ENCODE peak calls at places on chromosomes 16 and 17, in six cellular contexts. I is IMR-90, J is trophoblast cell, Q is fibroblast of lung, A is neuronal stem cell, S is K562. C is an unnamed sample.

GRCh38 chr16:67716097-67716496 is 3.0 kb downstream of the GFOD2 start:
- DNase-seq in S (no peak), J (no peak), I (no peak), A (no peak), Q (no peak), C (no peak)

GRCh38 chr16:68590201-68590994 is 51.3 kb downstream of the ZFP90 start:
- DNase-seq in A (peak), S (peak), I (peak), J (peak), Q (peak), C (no peak)

GRCh38 chr16:87318158-87318644 is 1.0 kb upstream of the C16orf95 start:
- DNase-seq in A (no peak), J (no peak), Q (peak), S (peak), I (peak), C (peak)

GRCh38 chr17:56367381-56367780 is 214.1 kb downstream of the ANKFN1 start:
- DNase-seq in Q (no peak), I (no peak), A (peak), J (no peak), S (no peak), C (no peak)

GRCh38 chr16:30004424-30004776 is 6.4 kb downstream of the DOC2A start:
- DNase-seq in S (no peak), J (no peak), I (no peak), Q (no peak), A (no peak), C (no peak)

GRCh38 chr16:67283039-67283825 is 3.9 kb downstream of the PLEKHG4 start:
- DNase-seq in S (no peak), Q (no peak), J (no peak), A (no peak), I (peak), C (no peak)

GRCh38 chr17:7413346-7413985 is 5.8 kb downstream of the NLGN2 start:
- DNase-seq in I (peak), Q (no peak), S (no peak), J (no peak), A (no peak), C (no peak)

GRCh38 chr17:55605705-55606104 is 94.5 kb upstream of the SMIM36 start:
- DNase-seq in I (no peak), S (no peak), Q (no peak), J (no peak), A (no peak), C (no peak)

GRCh38 chr16:73956592-73957495 is 339.8 kb upstream of the PSMD7 start:
- DNase-seq in S (peak), A (peak), Q (peak), J (peak), I (peak), C (peak)

GRCh38 chr16:28112908-28113307 is 49.4 kb upstream of the GSG1L start:
- DNase-seq in I (no peak), Q (no peak), A (no peak), J (no peak), S (no peak), C (no peak)

GRCh38 chr17:37792787-37793186 is 47.9 kb upstream of the HNF1B start:
- DNase-seq in S (no peak), A (no peak), I (peak), Q (no peak), J (no peak), C (no peak)

GRCh38 chr17:65587602-65588193 is 26.2 kb upstream of the AXIN2 start:
- DNase-seq in Q (peak), S (no peak), J (no peak), A (no peak), I (no peak), C (no peak)

GRCh38 chr17:31386542-31387075 is 4.9 kb upstream of the RAB11FIP4 start:
- DNase-seq in J (no peak), S (no peak), Q (no peak), A (no peak), I (no peak), C (no peak)

GRCh38 chr16:87424260-87424659 is 32.1 kb downstream of the MAP1LC3B start:
- DNase-seq in A (no peak), S (no peak), I (no peak), J (no peak), Q (no peak), C (no peak)

GRCh38 chr17:81309140-81309858 is 14.2 kb upstream of the SLC38A10 start:
- DNase-seq in S (peak), Q (peak), I (peak), J (peak), A (peak), C (peak)

GRCh38 chr16:58940609-58941008 is 206.5 kb upstream of the GOT2 start:
- DNase-seq in S (no peak), Q (no peak), J (no peak), I (no peak), A (no peak), C (peak)

GRCh38 chr16:74468807-74469511 is 47.7 kb upstream of the CLEC18B start:
- DNase-seq in I (no peak), Q (no peak), J (peak), A (no peak), S (no peak), C (peak)

GRCh38 chr16:56369202-56369601 is 56.1 kb downstream of the AMFR start:
- DNase-seq in J (no peak), A (no peak), I (no peak), S (no peak), Q (no peak), C (no peak)

GRCh38 chr16:89915303-89916232 is 3.1 kb upstream of the MC1R start:
- DNase-seq in A (no peak), J (no peak), S (no peak), I (no peak), Q (no peak), C (no peak)

GRCh38 chr17:21167303-21167702 is 40.5 kb downstream of the DHRS7B start:
- DNase-seq in Q (peak), A (no peak), J (no peak), S (no peak), I (peak), C (no peak)

GRCh38 chr16:69187891-69188451 is 1.0 kb downstream of the SNTB2 start:
- DNase-seq in I (no peak), A (peak), S (peak), J (peak), Q (peak), C (peak)

GRCh38 chr17:37089998-37090397 is 141.2 kb downstream of the AATF start:
- DNase-seq in Q (no peak), S (no peak), I (no peak), A (no peak), J (no peak), C (peak)

GRCh38 chr16:73213761-73214480 is 166.0 kb upstream of the ZFHX3 start:
- DNase-seq in A (no peak), J (no peak), Q (peak), S (no peak), I (peak), C (no peak)

GRCh38 chr17:38464723-38465419 is 36.6 kb downstream of the ARHGAP23 start:
- DNase-seq in I (peak), A (no peak), Q (peak), S (peak), J (no peak), C (no peak)

GRCh38 chr17:74283371-74283673 is 9.3 kb downstream of the DNAI2 start:
- DNase-seq in Q (no peak), J (no peak), I (no peak), A (no peak), S (no peak), C (no peak)

GRCh38 chr16:81446318-81447275 is 2.0 kb downstream of the CMIP start:
- DNase-seq in J (peak), S (peak), Q (no peak), I (peak), A (no peak), C (no peak)

GRCh38 chr17:82016061-82016874 is 6.4 kb downstream of the CENPX start:
- DNase-seq in Q (no peak), S (no peak), J (no peak), A (no peak), I (no peak), C (no peak)

GRCh38 chr16:53495325-53495724 is 7.7 kb downstream of the AKTIP start:
- DNase-seq in A (no peak), I (no peak), Q (no peak), S (no peak), J (no peak), C (no peak)

GRCh38 chr17:66764559-66764958 is 70.4 kb upstream of the CACNG5 start:
- DNase-seq in J (no peak), Q (no peak), I (no peak), S (no peak), A (no peak), C (no peak)

GRCh38 chr16:1690810-1691209 is 12.7 kb downstream of the JPT2 start:
- DNase-seq in I (no peak), A (no peak), S (no peak), J (no peak), Q (no peak), C (no peak)

GRCh38 chr16:1691956-1692355 is 13.9 kb downstream of the JPT2 start:
- DNase-seq in Q (peak), J (peak), I (peak), A (no peak), S (no peak), C (no peak)

GRCh38 chr16:1688807-1689560 is 10.9 kb downstream of the JPT2 start:
- DNase-seq in A (no peak), Q (peak), S (no peak), I (no peak), J (peak), C (no peak)

GRCh38 chr16:1691276-1691675 is 13.2 kb downstream of the JPT2 start:
- DNase-seq in J (peak), A (no peak), I (peak), Q (peak), S (no peak), C (no peak)

DNA sequence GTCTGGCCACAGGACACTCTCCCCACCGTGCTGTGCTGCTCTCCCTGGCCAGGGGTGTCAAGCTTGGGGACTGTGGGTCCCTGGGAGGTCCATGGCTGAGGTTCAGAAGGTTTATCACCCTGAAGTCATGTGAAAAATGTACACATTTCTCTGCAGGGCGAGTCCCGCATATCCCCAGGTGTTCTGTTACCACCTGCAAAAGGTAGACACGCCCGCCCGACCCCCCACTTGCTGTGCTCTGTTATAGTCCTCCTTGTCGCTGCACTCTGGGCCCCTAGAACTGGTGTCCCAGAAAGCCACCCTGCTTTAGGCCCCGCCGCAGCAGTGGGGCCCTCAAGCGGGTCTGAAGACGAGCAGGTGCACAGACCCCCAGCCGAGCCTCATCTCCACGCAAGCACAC is 11.8 kb downstream of the JPT2 start:
- DNase-seq in I (no peak), J (peak), Q (no peak), A (no peak), S (no peak), C (no peak)
- H3K4me2 ChIP-seq in I (no peak), J (no peak), Q (no peak), A (no peak), S (no peak), C (no peak)

GRCh38 chr17:62824290-62825135 is 16.4 kb upstream of the MARCHF10 start:
- DNase-seq in S (no peak), I (peak), J (peak), Q (peak), A (peak), C (no peak)

GRCh38 chr17:62827722-62828498 is 19.8 kb upstream of the MARCHF10 start:
- DNase-seq in S (no peak), I (peak), A (no peak), Q (peak), J (peak), C (no peak)

GRCh38 chr17:62823111-62823895 is 15.2 kb upstream of the MARCHF10 start:
- DNase-seq in Q (no peak), I (no peak), S (no peak), A (no peak), J (peak), C (no peak)

GRCh38 chr17:62825182-62825581 is 17.1 kb upstream of the MARCHF10 start:
- DNase-seq in Q (no peak), A (no peak), S (no peak), I (no peak), J (peak), C (no peak)

GRCh38 chr17:62826956-62827355 is 18.8 kb upstream of the MARCHF10 start:
- DNase-seq in A (no peak), Q (peak), S (no peak), J (no peak), I (peak), C (no peak)
- H2AFZ ChIP-seq in A (no peak), Q (no peak), S (no peak), J (no peak), I (no peak), C (no peak)

GRCh38 chr16:23225634-23226033 is 43.1 kb downstream of the SCNN1G start:
- DNase-seq in Q (no peak), S (no peak), A (no peak), J (no peak), I (no peak), C (no peak)

GRCh38 chr16:23225109-23225508 is 42.6 kb downstream of the SCNN1G start:
- DNase-seq in S (no peak), Q (no peak), J (no peak), I (no peak), A (no peak), C (no peak)

GRCh38 chr16:23223368-23223767 is 40.8 kb downstream of the SCNN1G start:
- DNase-seq in J (no peak), S (no peak), I (no peak), A (no peak), Q (no peak), C (no peak)

GRCh38 chr16:23229714-23230113 is 47.2 kb downstream of the SCNN1G start:
- DNase-seq in J (no peak), S (no peak), Q (no peak), I (no peak), A (no peak), C (no peak)

GRCh38 chr16:23227529-23227928 is 45.0 kb downstream of the SCNN1G start:
- DNase-seq in Q (no peak), I (no peak), S (peak), A (no peak), J (no peak), C (no peak)
- H3K4me2 ChIP-seq in Q (no peak), I (no peak), S (no peak), A (no peak), J (no peak), C (no peak)

GRCh38 chr16:70769131-70769530 is 31.8 kb downstream of the VAC14 start:
- DNase-seq in Q (no peak), J (peak), A (no peak), I (no peak), S (no peak), C (no peak)

GRCh38 chr16:70770291-70770967 is 30.5 kb downstream of the VAC14 start:
- DNase-seq in S (no peak), J (peak), I (no peak), Q (no peak), A (no peak), C (no peak)

GRCh38 chr16:70768205-70768580 is 32.8 kb downstream of the VAC14 start:
- DNase-seq in Q (peak), S (no peak), I (no peak), A (no peak), J (no peak), C (no peak)

GRCh38 chr16:70770968-70771552 is 29.9 kb downstream of the VAC14 start:
- DNase-seq in J (peak), A (peak), Q (peak), I (peak), S (peak), C (no peak)

DNA sequence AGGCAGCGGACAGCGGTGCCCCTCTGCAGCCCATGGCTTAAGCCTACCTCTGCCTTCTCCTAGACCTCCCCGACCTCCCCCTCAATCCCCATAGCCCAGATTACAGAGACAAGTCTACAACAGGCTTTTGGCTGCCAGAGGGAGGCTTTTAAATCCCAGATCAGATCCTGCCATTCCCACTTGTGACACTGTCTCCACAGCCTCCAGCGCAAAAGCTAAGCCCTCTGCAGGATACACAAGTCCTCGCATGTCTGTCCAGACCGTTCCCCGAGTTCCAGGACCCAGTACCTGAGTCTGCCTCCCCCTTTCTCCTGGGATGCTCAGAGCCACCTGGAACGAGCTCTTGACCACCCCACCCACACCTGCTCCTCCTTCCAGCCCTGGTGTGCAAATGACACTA is 31.2 kb downstream of the VAC14 start:
- DNase-seq in J (no peak), A (no peak), S (no peak), I (no peak), Q (no peak), C (no peak)
- H2AFZ ChIP-seq in J (no peak), A (no peak), S (no peak), I (no peak), Q (no peak), C (no peak)

GRCh38 chr17:48834973-48835372 is 4.1 kb downstream of the CALCOCO2 start:
- DNase-seq in A (no peak), S (no peak), I (no peak), J (no peak), Q (no peak), C (no peak)
- H3K4me2 ChIP-seq in A (no peak), S (no peak), I (no peak), J (no peak), Q (no peak), C (no peak)

GRCh38 chr16:19114359-19115147 is 789 bp downstream of the ITPRIPL2 start:
- DNase-seq in J (peak), I (peak), S (no peak), A (peak), Q (peak), C (no peak)
- H2AFZ ChIP-seq in J (peak), I (peak), S (peak), A (peak), Q (no peak), C (no peak)

GRCh38 chr16:20259549-20259948 is 67.8 kb downstream of the GP2 start:
- DNase-seq in A (no peak), Q (no peak), J (no peak), S (no peak), I (no peak), C (no peak)
- H3K4me2 ChIP-seq in A (no peak), Q (no peak), J (no peak), S (no peak), I (no peak), C (no peak)

GRCh38 chr17:4931974-4932373 is at the start of gene GP1BA:
- DNase-seq in I (no peak), J (no peak), S (no peak), A (no peak), Q (no peak), C (no peak)
- H2AFZ ChIP-seq in I (no peak), J (no peak), S (no peak), A (no peak), Q (no peak), C (no peak)